ENCODE peak calls at places on chromosomes 5 and 9, in seven cellular contexts. T is epithelial cell of proximal tubule; C is ureter; K is T-cell; J is activated CD4-positive, alpha-beta T cell treated with anti-CD3 and anti-CD28 coated beads, Interleukin-2, amount 50 U/mL, for 1 hour; D is fibroblast of pulmonary artery; R is GDM1. N is an unnamed sample.

GRCh38 chr9:128781186-128782070 is 5.6 kb upstream of the TBC1D13 start:
- DNase-seq in R (no peak), D (no peak), C (no peak), J (no peak), T (no peak), K (no peak), N (no peak)

GRCh38 chr9:123928471-123929176 is 1.3 kb downstream of the DENND1A start:
- DNase-seq in J (no peak), K (no peak), R (no peak), T (no peak), D (no peak), C (no peak), N (no peak)

GRCh38 chr5:133736512-133736911 is 124.2 kb upstream of the FSTL4 start:
- DNase-seq in D (no peak), K (no peak), T (no peak), R (no peak), C (no peak), J (no peak), N (no peak)

GRCh38 chr5:18179579-18179978 is 545.3 kb downstream of the TAF11L14 start:
- DNase-seq in K (no peak), C (no peak), D (no peak), J (no peak), T (no peak), R (no peak), N (no peak)

GRCh38 chr9:73152953-73153352 is 1.3 kb downstream of the ANXA1 start:
- DNase-seq in C (no peak), D (no peak), T (no peak), R (no peak), K (no peak), J (no peak), N (no peak)

GRCh38 chr5:132770476-132771159 is 6.4 kb downstream of the SEPTIN8 start:
- DNase-seq in K (no peak), R (no peak), C (no peak), D (peak), T (no peak), J (no peak), N (no peak)

GRCh38 chr5:116492016-116492623 is 82.5 kb downstream of the SEMA6A start:
- DNase-seq in D (peak), R (peak), C (no peak), K (no peak), J (no peak), T (peak), N (peak)

GRCh38 chr5:113218200-113218599 is 216.6 kb downstream of the TSSK1B start:
- DNase-seq in D (no peak), T (no peak), C (no peak), K (no peak), J (no peak), R (no peak), N (no peak)

GRCh38 chr9:136533775-136534157 is 12.1 kb downstream of the NOTCH1 start:
- DNase-seq in J (peak), R (no peak), T (no peak), D (no peak), C (peak), K (peak), N (peak)

GRCh38 chr9:130467371-130467770 is 22.6 kb downstream of the ASS1 start:
- DNase-seq in D (no peak), T (no peak), K (no peak), C (no peak), R (no peak), J (no peak), N (no peak)

GRCh38 chr5:58885265-58885664 is 302.4 kb downstream of the RAB3C start:
- DNase-seq in T (no peak), C (no peak), K (no peak), J (no peak), D (no peak), R (no peak), N (no peak)

GRCh38 chr5:107361945-107362344 is 308.8 kb downstream of the EFNA5 start:
- DNase-seq in R (no peak), J (no peak), D (peak), T (peak), C (no peak), K (no peak), N (no peak)